ENCODE peak calls at places on chromosome 10, in ten cellular contexts. H, C, J, P, X, G, I, K, S and N are unnamed samples.

GRCh38 chr10:74033724-74034123 is 35.8 kb downstream of the VCL start:
- DNase-seq in H (no peak), C (no peak), J (no peak), P (no peak), X (no peak), G (no peak), I (no peak), K (no peak), S (no peak), N (no peak)

GRCh38 chr10:68471063-68471585 is 649 bp downstream of the DNA2 start:
- DNase-seq in H (no peak), C (no peak), J (no peak), P (no peak), X (no peak), G (no peak), I (no peak), K (no peak), S (no peak), N (no peak)

GRCh38 chr10:69696073-69696731 is 66.2 kb downstream of the FAM241B start:
- DNase-seq in H (no peak), C (peak), J (no peak), P (no peak), X (no peak), G (no peak), I (peak), K (no peak), S (peak), N (no peak)

GRCh38 chr10:60955957-60956425 is 12.0 kb upstream of the RHOBTB1 start:
- DNase-seq in H (no peak), C (no peak), J (no peak), P (no peak), X (no peak), G (no peak), I (no peak), K (no peak), S (no peak), N (no peak)

GRCh38 chr10:72816565-72816964 is 77.0 kb upstream of the OIT3 start:
- DNase-seq in H (no peak), C (no peak), J (no peak), P (no peak), X (no peak), G (no peak), I (no peak), K (no peak), S (no peak), N (no peak)

GRCh38 chr10:99619090-99619800 is 994 bp downstream of the SLC25A28 start:
- DNase-seq in H (no peak), C (no peak), J (no peak), P (no peak), X (no peak), G (no peak), I (no peak), K (peak), S (no peak), N (no peak)

GRCh38 chr10:132880148-132880981 is 62.0 kb downstream of the CFAP46 start:
- DNase-seq in H (no peak), C (peak), J (no peak), P (no peak), X (no peak), G (no peak), I (no peak), K (no peak), S (no peak), N (no peak)

GRCh38 chr10:34764347-34764991 is 50.6 kb downstream of the PARD3 start:
- DNase-seq in H (no peak), C (no peak), J (no peak), P (no peak), X (no peak), G (no peak), I (no peak), K (no peak), S (no peak), N (no peak)

GRCh38 chr10:88091490-88092061 is 228.2 kb downstream of the PTEN start:
- DNase-seq in H (peak), C (no peak), J (peak), P (no peak), X (peak), G (peak), I (no peak), K (no peak), S (no peak), N (peak)

GRCh38 chr10:70649526-70649925 is 22.8 kb upstream of the ADAMTS14 start:
- DNase-seq in H (no peak), C (no peak), J (no peak), P (no peak), X (no peak), G (no peak), I (no peak), K (no peak), S (no peak), N (no peak)

GRCh38 chr10:22086730-22087364 is 83.3 kb upstream of the DNAJC1 start:
- DNase-seq in H (no peak), C (peak), J (no peak), P (no peak), X (no peak), G (no peak), I (no peak), K (peak), S (peak), N (no peak)

GRCh38 chr10:127441350-127442219 is 107.5 kb upstream of the NPS start:
- DNase-seq in H (no peak), C (peak), J (no peak), P (no peak), X (no peak), G (no peak), I (no peak), K (peak), S (no peak), N (no peak)

GRCh38 chr10:48684792-48685651 is at the start of gene WDFY4:
- DNase-seq in H (no peak), C (no peak), J (no peak), P (peak), X (no peak), G (no peak), I (no peak), K (no peak), S (no peak), N (no peak)

GRCh38 chr10:87782721-87783120 is 35.3 kb downstream of the ATAD1 start:
- DNase-seq in H (no peak), C (no peak), J (no peak), P (no peak), X (no peak), G (no peak), I (no peak), K (no peak), S (no peak), N (no peak)

GRCh38 chr10:70664702-70665195 is 7.6 kb upstream of the ADAMTS14 start:
- DNase-seq in H (peak), C (peak), J (no peak), P (no peak), X (no peak), G (no peak), I (no peak), K (no peak), S (no peak), N (no peak)

GRCh38 chr10:51092402-51092801 is 18.1 kb downstream of the PRKG1 start:
- DNase-seq in H (no peak), C (peak), J (no peak), P (no peak), X (no peak), G (no peak), I (no peak), K (peak), S (no peak), N (no peak)

GRCh38 chr10:124648738-124649137 is 95.4 kb downstream of the FAM53B start:
- DNase-seq in H (peak), C (peak), J (peak), P (no peak), X (peak), G (peak), I (no peak), K (peak), S (no peak), N (peak)

GRCh38 chr10:63666836-63667383 is 145.7 kb downstream of the REEP3 start:
- DNase-seq in H (no peak), C (no peak), J (no peak), P (no peak), X (no peak), G (no peak), I (no peak), K (no peak), S (no peak), N (no peak)